ENCODE peak calls at places on chromosomes 12 and 14, in nine cellular contexts. G, I, D, Z, B, Q, N, X and O are unnamed samples.

GRCh38 chr12:69430942-69431603 is 39.1 kb upstream of the FRS2 start:
- DNase-seq in G (no peak), I (no peak), D (no peak), Z (peak), B (no peak), Q (no peak), N (no peak), X (no peak), O (no peak)

GRCh38 chr14:100017578-100017977 is 47.6 kb upstream of the EVL start:
- DNase-seq in G (no peak), I (no peak), D (no peak), Z (no peak), B (peak), Q (no peak), N (no peak), X (peak), O (no peak)

GRCh38 chr12:57887631-57888406 is 41.3 kb upstream of the CTDSP2 start:
- DNase-seq in G (no peak), I (peak), D (no peak), Z (no peak), B (peak), Q (no peak), N (no peak), X (peak), O (no peak)

GRCh38 chr12:107091381-107091780 is 2.0 kb downstream of the CRY1 start:
- DNase-seq in G (no peak), I (no peak), D (no peak), Z (no peak), B (peak), Q (no peak), N (no peak), X (peak), O (no peak)

GRCh38 chr12:61879229-61879628 is 381.0 kb upstream of the USP15 start:
- DNase-seq in G (no peak), I (no peak), D (no peak), Z (no peak), B (no peak), Q (no peak), N (no peak), X (no peak), O (no peak)

GRCh38 chr14:101719708-101720107 is 41.8 kb upstream of the PPP2R5C start:
- DNase-seq in G (no peak), I (peak), D (no peak), Z (no peak), B (no peak), Q (no peak), N (no peak), X (no peak), O (no peak)

GRCh38 chr12:6697584-6698351 is 2.8 kb downstream of the PIANP start:
- DNase-seq in G (no peak), I (peak), D (peak), Z (no peak), B (peak), Q (peak), N (peak), X (peak), O (peak)

GRCh38 chr12:112979281-112979680 is 962 bp downstream of the OAS2 start:
- DNase-seq in G (no peak), I (no peak), D (no peak), Z (no peak), B (no peak), Q (no peak), N (peak), X (no peak), O (no peak)

GRCh38 chr12:41700940-41701339 is 443.7 kb downstream of the GXYLT1 start:
- DNase-seq in G (no peak), I (no peak), D (no peak), Z (no peak), B (no peak), Q (no peak), N (no peak), X (no peak), O (no peak)

GRCh38 chr14:51860164-51860835 is at the start of gene GNG2:
- DNase-seq in G (peak), I (peak), D (peak), Z (peak), B (peak), Q (peak), N (peak), X (peak), O (peak)

GRCh38 chr14:96256420-96256819 is 410 bp downstream of the BDKRB1 start:
- DNase-seq in G (no peak), I (no peak), D (no peak), Z (no peak), B (no peak), Q (no peak), N (no peak), X (no peak), O (no peak)
- TF ChIP-seq CTCF in G (no peak), I (no peak), D (no peak), Z (no peak), B (peak), Q (no peak), N (no peak), X (no peak), O (no peak)

GRCh38 chr14:60656755-60657608 is 7.7 kb upstream of the SIX1 start:
- DNase-seq in G (peak), I (no peak), D (peak), Z (no peak), B (peak), Q (peak), N (peak), X (peak), O (peak)
- TF ChIP-seq CTCF in G (peak), I (no peak), D (no peak), Z (peak), B (peak), Q (no peak), N (peak), X (peak), O (no peak)

GRCh38 chr12:124677552-124678356 is 110.3 kb upstream of the NCOR2 start:
- DNase-seq in G (no peak), I (peak), D (no peak), Z (no peak), B (no peak), Q (no peak), N (no peak), X (no peak), O (no peak)

GRCh38 chr12:124678421-124678893 is 111.0 kb upstream of the NCOR2 start:
- DNase-seq in G (no peak), I (peak), D (peak), Z (no peak), B (no peak), Q (no peak), N (no peak), X (no peak), O (peak)

GRCh38 chr12:124680863-124681778 is 113.7 kb upstream of the NCOR2 start:
- DNase-seq in G (peak), I (peak), D (no peak), Z (peak), B (peak), Q (no peak), N (peak), X (peak), O (no peak)

GRCh38 chr12:124679533-124680371 is 112.3 kb upstream of the NCOR2 start:
- DNase-seq in G (no peak), I (no peak), D (no peak), Z (peak), B (no peak), Q (no peak), N (no peak), X (no peak), O (no peak)

DNA sequence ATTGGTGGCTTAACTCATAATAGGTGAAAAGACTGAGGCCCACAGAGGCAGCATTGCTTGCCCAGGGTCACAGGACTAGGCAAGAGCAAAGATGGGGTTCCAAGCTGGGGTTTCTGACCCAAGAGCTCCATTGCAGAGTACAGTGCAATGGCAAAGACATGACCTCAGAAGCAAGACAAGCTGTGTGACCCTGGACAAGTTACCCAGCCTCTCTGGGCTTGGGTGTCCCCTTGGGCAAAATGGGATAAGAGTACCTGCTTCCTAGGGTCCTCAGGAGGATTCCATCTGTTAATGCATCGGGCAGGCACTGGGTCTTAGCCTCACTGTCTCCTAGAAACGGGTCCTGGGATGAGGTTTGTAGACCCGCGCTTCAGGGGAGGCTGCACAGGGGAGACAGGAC is 111.6 kb upstream of the NCOR2 start:
- DNase-seq in G (no peak), I (no peak), D (no peak), Z (no peak), B (no peak), Q (no peak), N (no peak), X (no peak), O (no peak)
- TF ChIP-seq CTCF in G (no peak), I (no peak), D (no peak), Z (no peak), B (no peak), Q (no peak), N (no peak), X (no peak), O (no peak)

GRCh38 chr14:55131782-55132181 is 2.7 kb downstream of the LGALS3 start:
- DNase-seq in G (no peak), I (no peak), D (no peak), Z (no peak), B (no peak), Q (no peak), N (no peak), X (no peak), O (no peak)
- TF ChIP-seq CTCF in G (no peak), I (no peak), D (no peak), Z (peak), B (peak), Q (no peak), N (no peak), X (no peak), O (no peak)

GRCh38 chr12:116919247-116919671 is 8.5 kb downstream of the FBXW8 start:
- DNase-seq in G (peak), I (peak), D (no peak), Z (no peak), B (no peak), Q (no peak), N (no peak), X (no peak), O (no peak)

GRCh38 chr12:116915326-116915725 is 4.6 kb downstream of the FBXW8 start:
- DNase-seq in G (no peak), I (no peak), D (no peak), Z (no peak), B (no peak), Q (no peak), N (no peak), X (no peak), O (no peak)

GRCh38 chr12:116918464-116918863 is 7.7 kb downstream of the FBXW8 start:
- DNase-seq in G (no peak), I (peak), D (no peak), Z (no peak), B (no peak), Q (no peak), N (no peak), X (no peak), O (no peak)

GRCh38 chr12:116916122-116916521 is 5.4 kb downstream of the FBXW8 start:
- DNase-seq in G (no peak), I (no peak), D (no peak), Z (no peak), B (peak), Q (no peak), N (no peak), X (peak), O (no peak)

DNA sequence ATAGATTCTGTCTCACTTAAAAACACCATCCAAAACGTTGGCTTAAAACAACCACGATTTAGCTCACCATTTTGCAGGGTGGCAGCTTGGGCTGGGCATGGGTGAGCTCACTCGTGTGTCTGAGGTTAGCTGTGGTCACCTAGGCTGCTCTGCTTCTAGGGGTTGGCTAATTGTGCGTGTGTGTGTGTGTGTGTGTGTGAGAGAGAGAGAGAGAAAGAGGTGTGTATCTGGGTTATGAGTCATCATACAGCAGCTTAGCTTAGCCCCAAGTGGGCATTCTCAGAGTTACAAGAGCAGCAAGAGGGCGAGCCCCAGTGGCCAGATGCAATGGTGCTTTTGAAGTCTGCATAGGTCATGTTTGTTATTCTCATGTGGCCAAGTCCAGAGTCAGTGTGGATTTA is 6.0 kb downstream of the FBXW8 start:
- DNase-seq in G (no peak), I (peak), D (no peak), Z (no peak), B (peak), Q (no peak), N (peak), X (peak), O (no peak)
- TF ChIP-seq CTCF in G (no peak), I (peak), D (no peak), Z (peak), B (peak), Q (no peak), N (no peak), X (peak), O (no peak)

DNA sequence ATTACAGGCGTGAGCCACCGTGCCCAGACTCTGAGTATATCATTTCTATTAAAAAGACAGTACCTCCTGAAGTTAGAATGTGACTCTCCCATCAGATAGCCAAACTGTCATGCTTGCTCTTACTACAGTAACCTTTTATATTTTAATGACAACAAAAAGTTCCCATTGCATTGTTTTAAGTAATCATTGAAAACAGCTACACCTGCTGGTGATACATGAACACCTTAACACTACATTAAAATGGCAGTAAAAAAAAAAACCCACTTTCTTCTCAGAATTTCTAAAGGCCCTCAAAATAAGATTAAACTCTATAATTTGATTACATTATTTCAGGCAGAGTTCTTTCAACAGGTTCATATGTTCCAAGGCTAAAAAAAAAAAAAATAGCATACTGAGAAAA is 76.7 kb downstream of the SH2B3 start:
- DNase-seq in G (no peak), I (no peak), D (no peak), Z (no peak), B (no peak), Q (no peak), N (no peak), X (no peak), O (no peak)
- TF ChIP-seq CTCF in G (peak), I (no peak), D (no peak), Z (peak), B (peak), Q (peak), N (no peak), X (no peak), O (no peak)

DNA sequence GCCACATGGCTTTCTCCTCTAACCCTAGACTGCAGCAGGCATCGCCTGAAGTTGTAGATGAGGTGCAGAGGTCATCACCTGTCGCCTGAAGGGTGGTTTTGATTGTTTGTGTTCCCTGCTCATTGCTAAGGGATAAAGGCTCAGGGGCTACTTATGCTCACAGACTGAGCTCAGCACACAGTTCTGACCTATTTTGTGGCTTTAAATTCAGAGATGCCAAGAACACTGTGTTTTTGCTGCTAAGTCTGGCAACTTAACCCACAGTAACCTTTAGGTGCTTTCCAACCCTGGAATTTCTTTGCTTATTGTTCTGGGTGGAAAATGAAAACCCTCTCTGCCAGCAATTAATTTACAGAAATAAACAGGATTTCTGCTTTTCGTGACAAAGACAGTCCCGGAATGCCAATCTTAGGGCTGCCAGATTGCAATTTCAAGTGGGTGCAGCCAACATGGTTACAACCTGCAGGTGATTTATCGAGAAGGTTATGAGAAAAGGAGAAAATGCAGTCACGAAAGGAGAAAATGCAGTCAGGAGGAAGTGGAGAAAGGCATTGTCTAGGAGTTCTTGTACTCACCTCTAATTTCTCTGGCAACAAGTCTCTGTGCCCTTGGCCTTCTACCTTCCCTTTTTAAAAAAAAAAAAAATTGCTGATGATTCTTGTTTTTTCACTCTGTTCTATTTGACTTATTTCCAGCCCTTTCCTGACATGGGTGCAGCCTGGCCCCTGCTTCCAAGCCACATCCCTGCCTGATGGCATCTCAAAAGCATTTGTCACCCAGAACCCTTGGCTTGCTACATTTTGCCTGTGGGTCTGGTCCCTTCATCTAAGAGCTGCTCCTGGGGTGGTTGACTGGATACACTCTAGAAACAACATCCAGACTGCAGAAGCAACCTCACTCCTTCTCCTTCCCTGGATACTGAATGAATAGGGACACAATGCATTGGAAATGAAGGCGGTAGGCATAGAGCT is 23.3 kb downstream of the NPC2 start:
- DNase-seq in G (no peak), I (no peak), D (no peak), Z (no peak), B (no peak), Q (no peak), N (no peak), X (no peak), O (no peak)
- TF ChIP-seq CTCF in G (no peak), I (no peak), D (no peak), Z (no peak), B (no peak), Q (no peak), N (no peak), X (no peak), O (no peak)

GRCh38 chr14:96585672-96586013 is 83.5 kb downstream of the PAPOLA start:
- DNase-seq in G (no peak), I (no peak), D (no peak), Z (no peak), B (no peak), Q (no peak), N (no peak), X (no peak), O (no peak)

GRCh38 chr14:96584907-96585671 is 82.9 kb downstream of the PAPOLA start:
- DNase-seq in G (no peak), I (no peak), D (no peak), Z (no peak), B (no peak), Q (no peak), N (peak), X (no peak), O (no peak)

GRCh38 chr14:96582995-96583394 is 80.8 kb downstream of the PAPOLA start:
- DNase-seq in G (no peak), I (no peak), D (no peak), Z (no peak), B (no peak), Q (no peak), N (no peak), X (no peak), O (no peak)

GRCh38 chr14:96583605-96584041 is 81.4 kb downstream of the PAPOLA start:
- DNase-seq in G (no peak), I (no peak), D (no peak), Z (no peak), B (no peak), Q (no peak), N (peak), X (no peak), O (no peak)

GRCh38 chr14:96584199-96584906 is 82.2 kb downstream of the PAPOLA start:
- DNase-seq in G (no peak), I (peak), D (peak), Z (no peak), B (peak), Q (peak), N (peak), X (no peak), O (peak)
- TF ChIP-seq CTCF in G (no peak), I (peak), D (peak), Z (peak), B (peak), Q (peak), N (peak), X (peak), O (peak)